ENCODE peak calls at places on chromosomes 2 and 18, in six cellular contexts. One of them, this sample, is unnamed.

GRCh38 chr2:187971893-187972292 is 319.8 kb upstream of the GULP1 start:
- DNase-seq in H54: no peak
- DNase-seq in progenitor cell of endocrine pancreas: no peak
- DNase-seq in EH: no peak
- DNase-seq in activated effector memory CD4-positive, alpha-beta T cell treated with anti-CD3 and anti-CD28 coated beads, Interleukin-2, amount 50 U/mL, for 16 hours: no peak
- DNase-seq in mucosa of gallbladder: no peak
- DNase-seq in this sample: no peak

GRCh38 chr2:190023860-190024259 is 38.7 kb downstream of the MSTN start:
- DNase-seq in EH: peak
- DNase-seq in H54: peak
- DNase-seq in activated effector memory CD4-positive, alpha-beta T cell treated with anti-CD3 and anti-CD28 coated beads, Interleukin-2, amount 50 U/mL, for 16 hours: no peak
- DNase-seq in progenitor cell of endocrine pancreas: no peak
- DNase-seq in mucosa of gallbladder: no peak
- DNase-seq in this sample: no peak

GRCh38 chr18:23645561-23645960 is 17.1 kb downstream of the ANKRD29 start:
- DNase-seq in mucosa of gallbladder: no peak
- DNase-seq in activated effector memory CD4-positive, alpha-beta T cell treated with anti-CD3 and anti-CD28 coated beads, Interleukin-2, amount 50 U/mL, for 16 hours: no peak
- DNase-seq in H54: no peak
- DNase-seq in EH: no peak
- DNase-seq in progenitor cell of endocrine pancreas: no peak
- DNase-seq in this sample: no peak

GRCh38 chr18:46756172-46756558 is 688 bp downstream of the ST8SIA5 start:
- DNase-seq in mucosa of gallbladder: no peak
- DNase-seq in EH: no peak
- DNase-seq in activated effector memory CD4-positive, alpha-beta T cell treated with anti-CD3 and anti-CD28 coated beads, Interleukin-2, amount 50 U/mL, for 16 hours: no peak
- DNase-seq in H54: no peak
- DNase-seq in progenitor cell of endocrine pancreas: no peak
- DNase-seq in this sample: no peak

GRCh38 chr2:159606287-159606686 is 10.1 kb downstream of the BAZ2B start:
- DNase-seq in activated effector memory CD4-positive, alpha-beta T cell treated with anti-CD3 and anti-CD28 coated beads, Interleukin-2, amount 50 U/mL, for 16 hours: no peak
- DNase-seq in EH: no peak
- DNase-seq in H54: no peak
- DNase-seq in mucosa of gallbladder: no peak
- DNase-seq in progenitor cell of endocrine pancreas: no peak
- DNase-seq in this sample: no peak

GRCh38 chr2:171046056-171046560 is 114.6 kb downstream of the TLK1 start:
- DNase-seq in activated effector memory CD4-positive, alpha-beta T cell treated with anti-CD3 and anti-CD28 coated beads, Interleukin-2, amount 50 U/mL, for 16 hours: no peak
- DNase-seq in progenitor cell of endocrine pancreas: no peak
- DNase-seq in mucosa of gallbladder: no peak
- DNase-seq in EH: peak
- DNase-seq in H54: no peak
- DNase-seq in this sample: no peak

GRCh38 chr18:31825772-31826171 is 65.1 kb upstream of the SLC25A52 start:
- DNase-seq in progenitor cell of endocrine pancreas: no peak
- DNase-seq in mucosa of gallbladder: no peak
- DNase-seq in H54: no peak
- DNase-seq in EH: no peak
- DNase-seq in activated effector memory CD4-positive, alpha-beta T cell treated with anti-CD3 and anti-CD28 coated beads, Interleukin-2, amount 50 U/mL, for 16 hours: no peak
- DNase-seq in this sample: no peak

GRCh38 chr2:12547771-12548170 is 169.0 kb upstream of the TRIB2 start:
- DNase-seq in activated effector memory CD4-positive, alpha-beta T cell treated with anti-CD3 and anti-CD28 coated beads, Interleukin-2, amount 50 U/mL, for 16 hours: no peak
- DNase-seq in H54: no peak
- DNase-seq in EH: no peak
- DNase-seq in mucosa of gallbladder: no peak
- DNase-seq in progenitor cell of endocrine pancreas: no peak
- DNase-seq in this sample: no peak

GRCh38 chr18:76821875-76822509 is 365 bp upstream of the ZNF236 start:
- DNase-seq in EH: peak
- DNase-seq in progenitor cell of endocrine pancreas: peak
- DNase-seq in H54: peak
- DNase-seq in activated effector memory CD4-positive, alpha-beta T cell treated with anti-CD3 and anti-CD28 coated beads, Interleukin-2, amount 50 U/mL, for 16 hours: peak
- DNase-seq in mucosa of gallbladder: peak
- DNase-seq in this sample: peak

GRCh38 chr2:236679906-236680305 is 110.3 kb downstream of the ACKR3 start:
- DNase-seq in progenitor cell of endocrine pancreas: no peak
- DNase-seq in H54: no peak
- DNase-seq in EH: peak
- DNase-seq in mucosa of gallbladder: no peak
- DNase-seq in activated effector memory CD4-positive, alpha-beta T cell treated with anti-CD3 and anti-CD28 coated beads, Interleukin-2, amount 50 U/mL, for 16 hours: no peak
- DNase-seq in this sample: no peak

GRCh38 chr18:26477828-26478466 is 70.4 kb downstream of the KCTD1 start:
- DNase-seq in EH: peak
- DNase-seq in activated effector memory CD4-positive, alpha-beta T cell treated with anti-CD3 and anti-CD28 coated beads, Interleukin-2, amount 50 U/mL, for 16 hours: no peak
- DNase-seq in mucosa of gallbladder: no peak
- DNase-seq in H54: no peak
- DNase-seq in progenitor cell of endocrine pancreas: no peak
- DNase-seq in this sample: no peak

GRCh38 chr2:104361414-104361813 is 492.5 kb upstream of the POU3F3 start:
- DNase-seq in activated effector memory CD4-positive, alpha-beta T cell treated with anti-CD3 and anti-CD28 coated beads, Interleukin-2, amount 50 U/mL, for 16 hours: no peak
- DNase-seq in EH: no peak
- DNase-seq in mucosa of gallbladder: no peak
- DNase-seq in progenitor cell of endocrine pancreas: no peak
- DNase-seq in H54: no peak
- DNase-seq in this sample: no peak

GRCh38 chr18:61992923-61993322 is 100.1 kb upstream of the RNF152 start:
- DNase-seq in EH: peak
- DNase-seq in activated effector memory CD4-positive, alpha-beta T cell treated with anti-CD3 and anti-CD28 coated beads, Interleukin-2, amount 50 U/mL, for 16 hours: no peak
- DNase-seq in H54: no peak
- DNase-seq in progenitor cell of endocrine pancreas: no peak
- DNase-seq in mucosa of gallbladder: no peak
- DNase-seq in this sample: no peak

GRCh38 chr2:144140896-144141295 is 379.0 kb downstream of the ZEB2 start:
- DNase-seq in H54: no peak
- DNase-seq in activated effector memory CD4-positive, alpha-beta T cell treated with anti-CD3 and anti-CD28 coated beads, Interleukin-2, amount 50 U/mL, for 16 hours: no peak
- DNase-seq in progenitor cell of endocrine pancreas: no peak
- DNase-seq in mucosa of gallbladder: no peak
- DNase-seq in EH: no peak
- DNase-seq in this sample: no peak

GRCh38 chr2:85647823-85648526 is 20.0 kb downstream of the SFTPB start:
- DNase-seq in progenitor cell of endocrine pancreas: no peak
- DNase-seq in mucosa of gallbladder: no peak
- DNase-seq in activated effector memory CD4-positive, alpha-beta T cell treated with anti-CD3 and anti-CD28 coated beads, Interleukin-2, amount 50 U/mL, for 16 hours: no peak
- DNase-seq in EH: no peak
- DNase-seq in H54: no peak
- DNase-seq in this sample: no peak

GRCh38 chr2:54545700-54546450 is 89.7 kb downstream of the SPTBN1 start:
- DNase-seq in activated effector memory CD4-positive, alpha-beta T cell treated with anti-CD3 and anti-CD28 coated beads, Interleukin-2, amount 50 U/mL, for 16 hours: no peak
- DNase-seq in EH: peak
- DNase-seq in H54: no peak
- DNase-seq in mucosa of gallbladder: peak
- DNase-seq in progenitor cell of endocrine pancreas: no peak
- DNase-seq in this sample: no peak

GRCh38 chr2:9831670-9832069 is 11.6 kb upstream of the TAF1B start:
- DNase-seq in progenitor cell of endocrine pancreas: no peak
- DNase-seq in H54: no peak
- DNase-seq in activated effector memory CD4-positive, alpha-beta T cell treated with anti-CD3 and anti-CD28 coated beads, Interleukin-2, amount 50 U/mL, for 16 hours: no peak
- DNase-seq in mucosa of gallbladder: no peak
- DNase-seq in EH: no peak
- DNase-seq in this sample: no peak

GRCh38 chr18:77222464-77222863 is 27.2 kb upstream of the GALR1 start:
- DNase-seq in H54: no peak
- DNase-seq in EH: no peak
- DNase-seq in activated effector memory CD4-positive, alpha-beta T cell treated with anti-CD3 and anti-CD28 coated beads, Interleukin-2, amount 50 U/mL, for 16 hours: no peak
- DNase-seq in progenitor cell of endocrine pancreas: no peak
- DNase-seq in mucosa of gallbladder: no peak
- DNase-seq in this sample: no peak

GRCh38 chr2:18701981-18702380 is 112.6 kb upstream of the NT5C1B start:
- DNase-seq in progenitor cell of endocrine pancreas: no peak
- DNase-seq in EH: peak
- DNase-seq in H54: no peak
- DNase-seq in activated effector memory CD4-positive, alpha-beta T cell treated with anti-CD3 and anti-CD28 coated beads, Interleukin-2, amount 50 U/mL, for 16 hours: no peak
- DNase-seq in mucosa of gallbladder: no peak
- DNase-seq in this sample: no peak

GRCh38 chr2:207253946-207254345 is 88.2 kb upstream of the KLF7 start:
- DNase-seq in activated effector memory CD4-positive, alpha-beta T cell treated with anti-CD3 and anti-CD28 coated beads, Interleukin-2, amount 50 U/mL, for 16 hours: no peak
- DNase-seq in EH: peak
- DNase-seq in H54: peak
- DNase-seq in mucosa of gallbladder: no peak
- DNase-seq in progenitor cell of endocrine pancreas: no peak
- DNase-seq in this sample: no peak